ENCODE peak calls at places on chromosome 14, in ten cellular contexts. L is A673, W is gastrocnemius medialis, K is fibroblast of lung, D is body of pancreas, U is dorsolateral prefrontal cortex, I is transverse colon, X is brain microvascular endothelial cell, H is heart left ventricle, N is astrocyte of the spinal cord. J is an unnamed sample.

GRCh38 chr14:104624939-104625338 is 20.4 kb upstream of the TMEM179 start:
- DNase-seq in L (no peak), W (no peak), K (no peak), D (no peak), U (no peak), I (no peak), X (no peak), H (no peak), N (no peak), J (no peak)

GRCh38 chr14:72023128-72024042 is 91.2 kb downstream of the RGS6 start:
- DNase-seq in L (peak), W (no peak), K (no peak), D (no peak), U (no peak), I (no peak), X (no peak), H (no peak), N (no peak), J (no peak)

GRCh38 chr14:53110103-53110502 is 43.0 kb downstream of the DDHD1 start:
- DNase-seq in L (no peak), W (no peak), K (no peak), D (no peak), U (no peak), I (no peak), X (no peak), H (no peak), N (no peak), J (no peak)

GRCh38 chr14:24289649-24290283 is 9.8 kb downstream of the DHRS1 start:
- DNase-seq in L (no peak), W (no peak), K (no peak), D (no peak), U (no peak), I (no peak), X (no peak), H (no peak), N (no peak), J (no peak)

GRCh38 chr14:76924363-76925151 is 98.3 kb downstream of the LRRC74A start:
- DNase-seq in L (peak), W (no peak), K (peak), D (no peak), U (no peak), I (no peak), X (peak), H (no peak), N (peak), J (no peak)

GRCh38 chr14:105336477-105337287 is 22.1 kb downstream of the PACS2 start:
- DNase-seq in L (no peak), W (no peak), K (no peak), D (no peak), U (no peak), I (no peak), X (no peak), H (no peak), N (no peak), J (no peak)

GRCh38 chr14:24261969-24262327 is 1.0 kb downstream of the TGM1 start:
- DNase-seq in L (no peak), W (no peak), K (no peak), D (no peak), U (no peak), I (no peak), X (no peak), H (no peak), N (no peak), J (no peak)

GRCh38 chr14:64965356-64966000 is 6.7 kb downstream of the RAB15 start:
- DNase-seq in L (no peak), W (no peak), K (no peak), D (no peak), U (no peak), I (no peak), X (no peak), H (no peak), N (no peak), J (no peak)

GRCh38 chr14:50344116-50344775 is 32.1 kb downstream of the DMAC2L start:
- DNase-seq in L (no peak), W (no peak), K (no peak), D (no peak), U (no peak), I (no peak), X (no peak), H (no peak), N (no peak), J (no peak)

GRCh38 chr14:32332415-32333116 is 3.5 kb downstream of the AKAP6 start:
- DNase-seq in L (no peak), W (no peak), K (no peak), D (no peak), U (no peak), I (no peak), X (no peak), H (no peak), N (no peak), J (no peak)

GRCh38 chr14:63361790-63362189 is 43.1 kb upstream of the GPHB5 start:
- DNase-seq in L (no peak), W (no peak), K (no peak), D (no peak), U (no peak), I (no peak), X (no peak), H (no peak), N (no peak), J (no peak)

GRCh38 chr14:93114068-93114710 is 1.5 kb downstream of the ITPK1 start:
- DNase-seq in L (peak), W (no peak), K (no peak), D (no peak), U (no peak), I (no peak), X (no peak), H (no peak), N (no peak), J (no peak)

GRCh38 chr14:65496178-65496993 is 83.9 kb downstream of the FUT8 start:
- DNase-seq in L (no peak), W (no peak), K (peak), D (no peak), U (no peak), I (no peak), X (no peak), H (no peak), N (peak), J (no peak)

GRCh38 chr14:62604524-62604923 is 440.7 kb downstream of the KCNH5 start:
- DNase-seq in L (peak), W (no peak), K (peak), D (no peak), U (no peak), I (no peak), X (no peak), H (no peak), N (peak), J (no peak)

GRCh38 chr14:99571303-99571986 is 32.6 kb downstream of the CCDC85C start:
- DNase-seq in L (no peak), W (no peak), K (no peak), D (no peak), U (no peak), I (peak), X (no peak), H (no peak), N (no peak), J (peak)

GRCh38 chr14:67513631-67514108 is 19.4 kb upstream of the PLEKHH1 start:
- DNase-seq in L (no peak), W (no peak), K (no peak), D (peak), U (no peak), I (peak), X (no peak), H (no peak), N (no peak), J (no peak)

GRCh38 chr14:68986926-68987652 is 8.0 kb upstream of the ACTN1 start:
- DNase-seq in L (no peak), W (no peak), K (no peak), D (no peak), U (no peak), I (no peak), X (no peak), H (no peak), N (no peak), J (no peak)

GRCh38 chr14:68182492-68182891 is 362.9 kb downstream of the RAD51B start:
- DNase-seq in L (no peak), W (no peak), K (no peak), D (no peak), U (no peak), I (no peak), X (no peak), H (no peak), N (no peak), J (no peak)

GRCh38 chr14:88628452-88628851 is 65.6 kb downstream of the ZC3H14 start:
- DNase-seq in L (no peak), W (no peak), K (no peak), D (no peak), U (no peak), I (no peak), X (no peak), H (no peak), N (no peak), J (no peak)

GRCh38 chr14:50600849-50601248 is 40.9 kb downstream of the ATL1 start:
- DNase-seq in L (peak), W (no peak), K (peak), D (peak), U (no peak), I (no peak), X (no peak), H (no peak), N (no peak), J (peak)

GRCh38 chr14:63853831-63854293 is 1.1 kb downstream of the SYNE2 start:
- DNase-seq in L (peak), W (peak), K (peak), D (peak), U (no peak), I (peak), X (peak), H (peak), N (peak), J (peak)

GRCh38 chr14:33432407-33433023 is 493.8 kb downstream of the NPAS3 start:
- DNase-seq in L (peak), W (no peak), K (peak), D (no peak), U (no peak), I (peak), X (peak), H (no peak), N (peak), J (peak)

GRCh38 chr14:93161411-93161940 is 23.2 kb downstream of the MOAP1 start:
- DNase-seq in L (no peak), W (no peak), K (no peak), D (no peak), U (no peak), I (no peak), X (no peak), H (no peak), N (no peak), J (no peak)

GRCh38 chr14:103275000-103275399 is 59.0 kb upstream of the EIF5 start:
- DNase-seq in L (no peak), W (no peak), K (no peak), D (no peak), U (no peak), I (no peak), X (no peak), H (no peak), N (no peak), J (no peak)

GRCh38 chr14:103282932-103283331 is 51.1 kb upstream of the EIF5 start:
- DNase-seq in L (no peak), W (no peak), K (no peak), D (no peak), U (no peak), I (no peak), X (no peak), H (no peak), N (no peak), J (no peak)

GRCh38 chr14:103280278-103280917 is 53.6 kb upstream of the EIF5 start:
- DNase-seq in L (no peak), W (no peak), K (no peak), D (no peak), U (no peak), I (no peak), X (no peak), H (no peak), N (no peak), J (no peak)

GRCh38 chr14:103281496-103282231 is 52.4 kb upstream of the EIF5 start:
- DNase-seq in L (peak), W (peak), K (peak), D (no peak), U (no peak), I (peak), X (peak), H (no peak), N (peak), J (no peak)

DNA sequence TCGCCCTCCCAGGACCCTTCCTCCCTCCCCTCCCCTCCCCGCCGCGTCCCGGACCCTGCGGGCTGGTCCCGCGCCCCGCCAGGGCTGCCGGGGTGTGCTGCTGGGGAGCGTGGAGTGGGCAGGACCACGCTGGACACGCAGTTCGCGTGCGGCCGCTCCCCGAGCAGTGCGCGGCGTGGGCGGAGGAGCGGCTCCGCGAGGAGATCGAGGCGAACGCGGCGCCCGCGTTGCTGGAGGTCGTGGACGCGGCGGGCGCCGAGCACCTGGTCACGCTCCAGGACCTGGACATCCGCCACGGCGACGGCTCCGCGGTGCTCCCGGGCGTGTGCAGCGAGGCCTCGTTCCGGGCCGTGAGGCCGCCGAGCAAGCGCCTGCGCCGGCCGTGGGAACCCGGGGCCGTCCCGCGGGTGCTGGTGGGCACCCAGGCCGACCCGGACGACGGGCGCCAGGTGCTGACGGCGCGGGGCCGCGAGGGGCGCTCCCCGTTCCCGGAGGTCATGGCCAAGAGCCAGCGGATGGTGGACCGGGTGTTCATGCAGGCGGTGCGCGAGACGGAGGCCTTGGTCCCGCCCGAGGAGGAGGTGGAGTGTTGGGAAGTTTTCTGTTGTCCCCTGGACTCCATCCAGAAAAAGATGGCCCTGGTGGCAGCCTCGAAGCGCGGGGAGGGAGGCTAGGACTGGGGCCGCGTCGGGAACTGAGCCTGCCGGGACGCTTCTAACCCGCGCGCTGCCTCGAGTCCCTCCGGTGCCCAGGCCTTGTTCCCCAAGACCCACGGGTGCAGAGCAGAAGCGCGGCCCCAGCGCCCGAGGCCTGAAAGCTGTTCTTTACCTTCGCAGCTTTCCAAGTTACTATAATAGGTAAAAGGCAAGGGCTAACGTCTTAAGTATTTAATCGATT is 54.7 kb upstream of the EIF5 start:
- DNase-seq in L (no peak), W (no peak), K (no peak), D (peak), U (no peak), I (no peak), X (no peak), H (no peak), N (no peak), J (no peak)
- H3K4me3 ChIP-seq in L (no peak), W (peak), K (no peak), D (no peak), U (peak), I (no peak), X (no peak), H (peak), N (no peak), J (no peak)

GRCh38 chr14:59482471-59483331 is 1.5 kb downstream of the L3HYPDH start:
- DNase-seq in L (peak), W (no peak), K (peak), D (peak), U (no peak), I (peak), X (peak), H (peak), N (peak), J (no peak)
- TF ChIP-seq CTCF in L (no peak), W (no peak), K (no peak), D (no peak), U (no peak), I (no peak), X (peak), H (no peak), N (no peak), J (no peak)

GRCh38 chr14:73208390-73208789 is 28.9 kb upstream of the PAPLN start:
- DNase-seq in L (no peak), W (no peak), K (no peak), D (no peak), U (no peak), I (no peak), X (no peak), H (no peak), N (no peak), J (no peak)

GRCh38 chr14:73208846-73209245 is 28.5 kb upstream of the PAPLN start:
- DNase-seq in L (no peak), W (no peak), K (no peak), D (no peak), U (no peak), I (no peak), X (no peak), H (no peak), N (no peak), J (no peak)

GRCh38 chr14:73211251-73211650 is 26.1 kb upstream of the PAPLN start:
- DNase-seq in L (no peak), W (no peak), K (no peak), D (no peak), U (no peak), I (no peak), X (no peak), H (no peak), N (no peak), J (no peak)

GRCh38 chr14:73207615-73208014 is 29.7 kb upstream of the PAPLN start:
- DNase-seq in L (no peak), W (no peak), K (no peak), D (no peak), U (no peak), I (no peak), X (no peak), H (no peak), N (no peak), J (no peak)

GRCh38 chr14:73209943-73210342 is 27.4 kb upstream of the PAPLN start:
- DNase-seq in L (no peak), W (no peak), K (peak), D (no peak), U (no peak), I (no peak), X (no peak), H (no peak), N (peak), J (no peak)
- H3K4me3 ChIP-seq in L (no peak), W (no peak), K (no peak), D (no peak), U (no peak), I (no peak), X (no peak), H (no peak), N (no peak), J (no peak)

DNA sequence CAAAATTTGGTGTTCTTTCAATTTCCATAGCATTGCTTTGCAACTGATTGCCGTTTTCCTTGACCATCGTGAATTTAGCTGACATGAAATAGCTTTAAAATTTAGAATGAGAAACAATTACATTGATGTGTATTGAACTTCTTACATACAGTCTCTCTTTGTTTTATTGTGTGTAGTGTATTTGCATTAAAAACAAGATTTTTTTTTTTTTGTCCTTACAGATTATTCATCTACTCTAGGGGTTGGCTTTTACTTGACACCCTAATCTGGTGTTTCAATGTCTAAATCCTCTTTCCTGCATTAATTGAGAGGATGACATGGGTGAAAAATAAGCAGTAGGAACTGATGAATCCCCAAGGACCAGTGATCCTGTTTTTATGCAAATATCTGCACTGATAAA is 20.6 kb downstream of the LIN52 start:
- DNase-seq in L (no peak), W (no peak), K (no peak), D (no peak), U (no peak), I (no peak), X (no peak), H (no peak), N (no peak), J (no peak)
- TF ChIP-seq CTCF in L (no peak), W (no peak), K (no peak), D (no peak), U (no peak), I (no peak), X (no peak), H (no peak), N (no peak), J (no peak)

GRCh38 chr14:74952697-74953484 is 2.5 kb downstream of the PGF start:
- DNase-seq in L (no peak), W (no peak), K (peak), D (no peak), U (no peak), I (no peak), X (no peak), H (no peak), N (no peak), J (no peak)

GRCh38 chr14:74950795-74951442 is 4.5 kb downstream of the PGF start:
- DNase-seq in L (no peak), W (no peak), K (no peak), D (no peak), U (no peak), I (peak), X (no peak), H (no peak), N (no peak), J (no peak)

GRCh38 chr14:74951443-74952194 is 3.8 kb downstream of the PGF start:
- DNase-seq in L (no peak), W (no peak), K (no peak), D (no peak), U (no peak), I (no peak), X (no peak), H (no peak), N (no peak), J (no peak)

GRCh38 chr14:74953686-74954085 is 1.7 kb downstream of the PGF start:
- DNase-seq in L (no peak), W (no peak), K (no peak), D (no peak), U (no peak), I (no peak), X (no peak), H (no peak), N (no peak), J (no peak)

GRCh38 chr14:74952195-74952665 is 3.2 kb downstream of the PGF start:
- DNase-seq in L (no peak), W (no peak), K (no peak), D (no peak), U (no peak), I (no peak), X (no peak), H (no peak), N (no peak), J (no peak)
- H3K4me3 ChIP-seq in L (no peak), W (no peak), K (no peak), D (no peak), U (no peak), I (no peak), X (no peak), H (peak), N (no peak), J (no peak)

DNA sequence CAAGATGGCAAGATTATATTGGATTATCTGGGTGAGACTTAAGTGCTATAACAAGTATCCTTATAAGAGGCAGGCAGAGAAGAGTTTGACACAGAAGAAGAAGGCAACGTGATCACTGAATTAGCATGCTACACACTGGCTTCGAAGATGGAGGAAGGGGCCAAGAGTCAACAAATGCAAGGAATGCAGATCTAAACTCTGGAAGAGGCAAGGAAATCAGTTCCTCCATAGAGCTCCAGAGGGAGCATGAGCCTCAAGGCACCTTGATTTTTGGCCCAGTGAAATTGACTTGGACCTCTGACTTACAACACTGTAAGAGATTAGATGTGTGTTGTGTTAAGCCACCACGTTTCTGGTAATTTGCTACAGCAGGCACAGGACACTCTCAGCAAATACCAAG is 536.4 kb upstream of the SEL1L start:
- DNase-seq in L (no peak), W (no peak), K (no peak), D (no peak), U (no peak), I (no peak), X (no peak), H (no peak), N (no peak), J (no peak)
- TF ChIP-seq CTCF in L (no peak), W (no peak), K (no peak), D (no peak), U (no peak), I (no peak), X (no peak), H (no peak), N (no peak), J (no peak)

GRCh38 chr14:22852940-22853767 is 16.8 kb downstream of the MMP14 start:
- DNase-seq in L (peak), W (peak), K (peak), D (peak), U (peak), I (peak), X (peak), H (peak), N (peak), J (peak)
- H3K4me3 ChIP-seq in L (peak), W (peak), K (peak), D (no peak), U (peak), I (peak), X (peak), H (peak), N (peak), J (peak)

DNA sequence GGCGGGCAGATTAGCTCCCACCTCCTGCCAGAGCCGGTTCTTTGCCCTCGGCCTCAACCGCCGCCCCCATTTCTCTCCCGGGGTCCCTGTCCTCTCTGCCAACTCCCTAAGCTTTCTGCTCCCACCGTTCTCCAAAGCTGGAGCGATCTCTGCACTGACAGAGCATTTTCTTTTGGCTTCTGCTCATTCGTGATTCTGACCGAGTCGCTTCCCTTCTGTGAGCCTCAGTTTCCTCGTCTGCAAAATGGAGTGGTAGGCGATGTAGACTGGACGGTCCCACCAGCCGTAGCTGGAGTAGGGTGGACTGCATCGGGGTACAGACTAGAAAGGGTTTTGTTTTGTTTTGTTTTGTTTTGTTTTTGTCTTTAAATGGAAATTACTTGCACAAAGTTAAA is 2.4 kb downstream of the VSX2 start:
- DNase-seq in L (no peak), W (no peak), K (peak), D (no peak), U (no peak), I (no peak), X (no peak), H (no peak), N (no peak), J (no peak)
- TF ChIP-seq CTCF in L (no peak), W (no peak), K (no peak), D (no peak), U (no peak), I (no peak), X (no peak), H (no peak), N (no peak), J (no peak)